ENCODE peak calls at places on chromosomes 7 and 10, in four cellular contexts. B is cardiac fibroblast, W is AG10803, U is GM12865. P is an unnamed sample.

GRCh38 chr7:86972072-86972471 is 87.4 kb downstream of the ELAPOR2 start:
- DNase-seq in W (no peak), U (no peak), B (no peak), P (no peak)

GRCh38 chr7:127587663-127588018 is 570 bp upstream of the ARF5 start:
- DNase-seq in W (no peak), B (no peak), U (no peak), P (no peak)

GRCh38 chr10:103618575-103619423 is 125.3 kb downstream of the NEURL1 start:
- DNase-seq in W (peak), U (no peak), B (peak), P (peak)

GRCh38 chr10:113566888-113567287 is 14.0 kb downstream of the HABP2 start:
- DNase-seq in U (no peak), B (no peak), W (no peak), P (no peak)

GRCh38 chr7:34823650-34824258 is 165.7 kb downstream of the NPSR1 start:
- DNase-seq in U (peak), B (peak), W (peak), P (peak)

GRCh38 chr10:86222336-86222650 is 144.3 kb downstream of the GRID1 start:
- DNase-seq in B (no peak), W (no peak), U (no peak), P (no peak)

GRCh38 chr7:86320886-86321285 is 322.8 kb upstream of the GRM3 start:
- DNase-seq in B (no peak), U (no peak), W (no peak), P (no peak)

GRCh38 chr7:82805527-82805960 is 357.1 kb downstream of the PCLO start:
- DNase-seq in U (no peak), B (peak), W (peak), P (peak)

GRCh38 chr7:114859477-114859876 is 62.4 kb upstream of the MDFIC start:
- DNase-seq in B (no peak), U (no peak), W (no peak), P (no peak)

GRCh38 chr10:59470570-59470969 is 108.2 kb upstream of the FAM13C start:
- DNase-seq in W (no peak), U (no peak), B (no peak), P (no peak)

GRCh38 chr10:59460601-59461000 is 98.3 kb upstream of the FAM13C start:
- DNase-seq in W (peak), U (no peak), B (no peak), P (no peak)

GRCh38 chr10:59464483-59464882 is 102.1 kb upstream of the FAM13C start:
- DNase-seq in B (no peak), U (no peak), W (no peak), P (no peak)

GRCh38 chr10:59463909-59464308 is 101.6 kb upstream of the FAM13C start:
- DNase-seq in U (no peak), B (no peak), W (no peak), P (no peak)

GRCh38 chr10:59465089-59465488 is 102.7 kb upstream of the FAM13C start:
- DNase-seq in B (peak), U (peak), W (peak), P (peak)
- TF ChIP-seq CTCF in B (peak), U (no peak), W (peak), P (peak)

DNA sequence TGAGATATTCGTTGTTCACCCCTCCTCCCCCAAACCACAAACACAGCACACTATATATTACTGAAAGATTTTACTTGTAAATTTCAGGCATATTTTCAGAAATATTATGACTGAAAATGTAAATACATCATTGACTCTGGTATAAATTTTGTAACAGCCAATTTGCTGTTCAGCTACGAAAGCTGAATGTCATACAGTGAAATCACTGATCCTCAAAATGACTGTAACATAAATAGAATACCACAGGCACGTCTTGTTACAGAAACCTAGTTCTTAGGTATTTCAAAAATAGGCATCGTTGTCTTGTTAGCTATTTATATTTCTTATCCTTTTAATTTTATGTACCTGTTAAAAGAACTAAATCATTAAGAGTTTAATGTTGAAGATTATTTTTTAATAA is 15.1 kb downstream of the TRUB1 start:
- DNase-seq in B (no peak), U (peak), W (no peak), P (no peak)
- H3K4me3 ChIP-seq in B (no peak), U (no peak), W (no peak), P (no peak)

DNA sequence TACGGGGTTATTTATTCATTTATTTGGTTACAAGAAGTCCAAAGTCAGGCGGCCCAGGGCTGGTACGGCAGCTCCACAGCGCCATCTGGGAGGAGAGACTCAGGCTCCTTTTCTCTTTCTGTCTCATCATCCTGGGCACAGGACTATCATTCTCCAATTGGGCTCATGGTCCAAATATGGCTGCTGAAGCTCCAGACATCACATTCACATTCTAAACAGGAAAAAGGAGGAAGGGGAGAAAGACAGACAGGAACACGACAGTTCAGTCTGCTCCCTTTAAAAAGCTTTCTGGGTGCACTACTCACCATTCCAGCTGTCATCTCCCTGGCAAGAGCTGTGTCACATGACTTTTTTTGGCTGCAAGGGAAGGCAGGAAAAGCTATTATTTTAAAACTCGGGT is 74.4 kb upstream of the PDZD8 start:
- DNase-seq in W (no peak), B (no peak), U (no peak), P (no peak)
- TF ChIP-seq CTCF in W (peak), B (peak), U (peak), P (peak)

GRCh38 chr7:954330-955238 is at the start of gene ADAP1:
- DNase-seq in B (peak), W (peak), U (peak), P (peak)
- H3K4me3 ChIP-seq in B (peak), W (peak), U (peak), P (peak)

GRCh38 chr10:105793071-105793470 is 1152.0 kb downstream of the SORCS3 start:
- DNase-seq in B (no peak), W (no peak), U (no peak), P (peak)

GRCh38 chr10:105803206-105803605 is 1162.1 kb downstream of the SORCS3 start:
- DNase-seq in U (no peak), B (no peak), W (no peak), P (no peak)

GRCh38 chr10:105800626-105801025 is 1159.5 kb downstream of the SORCS3 start:
- DNase-seq in B (no peak), W (no peak), U (no peak), P (peak)

DNA sequence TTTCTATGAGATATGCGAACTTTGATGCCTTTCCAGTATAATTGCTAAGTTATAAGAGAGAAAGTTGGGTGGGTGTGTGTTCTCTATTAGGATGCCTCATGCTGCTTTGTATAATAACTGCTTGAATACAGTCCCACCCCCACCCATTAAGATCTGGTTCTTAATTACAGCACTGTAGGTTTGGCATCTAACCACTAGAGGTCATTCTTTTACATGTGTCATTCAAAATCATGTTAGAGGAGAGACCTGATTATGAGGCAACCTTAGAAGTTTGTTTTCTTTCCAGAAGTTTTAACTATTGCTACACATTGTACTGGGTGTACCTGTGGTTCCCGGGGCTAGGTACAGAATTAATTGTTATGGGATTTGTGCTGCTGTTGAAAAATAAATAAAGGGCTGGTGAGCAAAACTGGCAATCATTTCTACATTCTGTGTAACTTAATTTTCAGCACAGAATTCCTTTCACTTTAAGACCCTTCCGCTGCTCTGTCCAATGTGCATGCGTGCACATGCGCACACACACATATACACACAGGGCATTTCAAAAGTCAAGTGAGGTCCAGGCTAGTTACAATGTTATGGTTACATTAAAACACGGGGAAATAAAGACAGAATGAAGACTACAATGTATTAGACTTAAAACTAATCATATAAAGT is 1156.3 kb downstream of the SORCS3 start:
- DNase-seq in U (peak), W (no peak), B (peak), P (peak)
- TF ChIP-seq CTCF in U (peak), W (peak), B (peak), P (peak)

GRCh38 chr10:4673279-4674040 is 152.5 kb upstream of the AKR1E2 start:
- DNase-seq in W (no peak), B (no peak), U (no peak), P (no peak)

GRCh38 chr10:4670737-4671136 is 155.3 kb upstream of the AKR1E2 start:
- DNase-seq in U (no peak), W (peak), B (peak), P (peak)

GRCh38 chr10:4669585-4669984 is 156.4 kb upstream of the AKR1E2 start:
- DNase-seq in U (no peak), W (no peak), B (no peak), P (no peak)

GRCh38 chr10:4671451-4672145 is 154.4 kb upstream of the AKR1E2 start:
- DNase-seq in W (peak), U (no peak), B (no peak), P (no peak)

DNA sequence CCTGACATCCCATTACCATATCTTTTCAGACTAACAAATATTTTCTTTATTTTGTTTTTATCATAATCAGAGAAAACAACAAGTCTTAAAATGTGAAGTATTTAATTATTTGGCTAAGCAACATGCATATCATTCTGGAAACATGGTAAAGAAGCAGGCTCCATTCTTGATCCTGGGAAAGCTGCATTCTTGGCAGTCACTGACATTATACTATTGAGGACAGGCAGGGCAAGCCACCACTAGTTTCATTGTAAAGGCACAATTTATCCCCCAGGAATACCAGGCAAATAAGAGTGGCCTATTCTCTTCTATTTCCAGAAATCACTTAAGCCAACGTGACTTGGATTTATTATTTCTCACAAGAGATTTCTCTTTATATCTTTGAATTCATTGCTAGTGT is 153.8 kb upstream of the AKR1E2 start:
- DNase-seq in U (no peak), B (no peak), W (no peak), P (no peak)
- H3K4me3 ChIP-seq in U (no peak), B (no peak), W (no peak), P (no peak)

GRCh38 chr10:36003688-36004087 is 361.6 kb upstream of the FZD8 start:
- DNase-seq in U (no peak), W (no peak), B (no peak), P (no peak)

GRCh38 chr10:36003031-36003600 is 361.0 kb upstream of the FZD8 start:
- DNase-seq in W (no peak), B (no peak), U (no peak), P (no peak)

GRCh38 chr10:36007369-36007768 is 365.3 kb upstream of the FZD8 start:
- DNase-seq in B (no peak), W (no peak), U (no peak), P (no peak)
- TF ChIP-seq CTCF in B (no peak), W (no peak), U (no peak), P (no peak)

DNA sequence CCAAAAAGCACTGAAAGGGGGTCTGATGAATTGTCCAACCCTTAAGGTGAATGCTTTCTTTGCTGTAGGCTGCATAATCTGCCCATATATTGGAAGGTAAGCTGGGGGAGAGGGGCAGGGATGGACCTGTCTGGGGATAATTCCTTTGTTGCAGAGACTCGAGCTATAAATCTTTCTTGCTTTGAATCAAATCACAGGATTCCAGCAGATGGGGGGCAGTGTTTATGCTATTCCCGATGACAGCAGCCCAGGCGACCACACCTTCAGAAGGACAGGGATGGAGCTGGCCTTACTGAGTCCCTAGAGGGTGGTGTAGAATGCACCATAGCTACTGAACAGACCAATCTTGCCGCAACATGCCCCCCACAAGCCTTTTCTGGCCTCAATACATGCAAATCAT is 2.5 kb downstream of the PODXL start:
- DNase-seq in W (no peak), U (no peak), B (no peak), P (no peak)
- H3K4me3 ChIP-seq in W (peak), U (no peak), B (no peak), P (no peak)